ENCODE peak calls at places on chromosomes 16 and 17, in five cellular contexts. O, T, G, F and I are unnamed samples.

GRCh38 chr17:8079291-8080207 is 8.0 kb downstream of the ALOX12B start:
- DNase-seq in O (peak; percentile 79), T (peak; percentile 71), G (peak; percentile 67), F (peak; percentile 89), I (peak; percentile 33)

GRCh38 chr17:63364387-63364786 is 81.7 kb downstream of the CYB561 start:
- DNase-seq in O (no peak), T (no peak), G (no peak), F (no peak), I (peak; percentile 61)

GRCh38 chr16:21952040-21952792 is 945 bp upstream of the UQCRC2 start:
- DNase-seq in O (peak; percentile 81), T (peak; percentile 71), G (peak; percentile 69), F (peak; percentile 87), I (peak; percentile 61)

GRCh38 chr16:81567087-81567486 is 122.5 kb downstream of the CMIP start:
- DNase-seq in O (no peak), T (no peak), G (no peak), F (no peak), I (no peak)

GRCh38 chr17:77291591-77292386 is 151.0 kb downstream of the SEC14L1 start:
- DNase-seq in O (no peak), T (no peak), G (no peak), F (no peak), I (no peak)

GRCh38 chr16:67006930-67007658 is 18.7 kb downstream of the CES4A start:
- DNase-seq in O (no peak), T (peak; percentile 56), G (no peak), F (peak; percentile 47), I (peak; percentile 38)

GRCh38 chr17:40315678-40316570 is 6.9 kb downstream of the RARA start:
- DNase-seq in O (no peak), T (no peak), G (no peak), F (no peak), I (no peak)

GRCh38 chr16:83336630-83337029 is 471.1 kb upstream of the HSBP1 start:
- DNase-seq in O (no peak), T (peak; percentile 74), G (no peak), F (no peak), I (peak; percentile 75)

GRCh38 chr17:55416470-55417052 is 5.1 kb downstream of the MMD start:
- DNase-seq in O (no peak), T (no peak), G (no peak), F (no peak), I (peak; percentile 55)

GRCh38 chr17:67672592-67672991 is 45.1 kb upstream of the NOL11 start:
- DNase-seq in O (no peak), T (no peak), G (no peak), F (no peak), I (no peak)

GRCh38 chr16:48123104-48123788 is 32.5 kb downstream of the ABCC12 start:
- DNase-seq in O (peak; percentile 84), T (peak; percentile 99), G (no peak), F (peak; percentile 87), I (peak; percentile 100)

GRCh38 chr17:76014100-76014924 is 12.8 kb downstream of the EVPL start:
- DNase-seq in O (peak; percentile 68), T (peak; percentile 70), G (peak; percentile 54), F (peak; percentile 85), I (peak; percentile 58)

GRCh38 chr17:61251939-61252865 is 147.4 kb upstream of the TBX2 start:
- DNase-seq in O (peak; percentile 48), T (peak; percentile 89), G (peak; percentile 92), F (no peak), I (peak; percentile 99)

GRCh38 chr17:17561408-17562144 is 29.9 kb downstream of the PEMT start:
- DNase-seq in O (no peak), T (no peak), G (no peak), F (no peak), I (no peak)

GRCh38 chr17:73641779-73642580 is 2.3 kb downstream of the SDK2 start:
- DNase-seq in O (no peak), T (no peak), G (no peak), F (no peak), I (no peak)